ENCODE peak calls at places on chromosomes 7 and 10, in four cellular contexts. C is sciatic nerve; R is effector memory CD8-positive, alpha-beta T cell; B is heart left ventricle. J is an unnamed sample.

GRCh38 chr7:50393076-50393475 is 57.1 kb downstream of the FIGNL1 start:
- ATAC-seq in C (no peak), R (no peak), B (no peak), J (no peak)

GRCh38 chr7:36188923-36189322 is 35.9 kb downstream of the EEPD1 start:
- ATAC-seq in C (no peak), R (no peak), B (no peak), J (no peak)

GRCh38 chr10:132453470-132453861 is 56.5 kb downstream of the PWWP2B start:
- ATAC-seq in C (no peak), R (no peak), B (no peak), J (no peak)

GRCh38 chr10:154348-154747 is 19.1 kb downstream of the ZMYND11 start:
- ATAC-seq in C (no peak), R (no peak), B (no peak), J (no peak)

GRCh38 chr10:124072106-124072505 is 21.3 kb downstream of the CHST15 start:
- ATAC-seq in C (no peak), R (no peak), B (no peak), J (no peak)

GRCh38 chr7:35465791-35466336 is 212.0 kb upstream of the TBX20 start:
- ATAC-seq in C (no peak), R (no peak), B (peak; percentile 94), J (no peak)

GRCh38 chr10:45219416-45219815 is 96.0 kb downstream of the OR13A1 start:
- ATAC-seq in C (no peak), R (no peak), B (no peak), J (no peak)

GRCh38 chr10:109940117-109940516 is 16.8 kb upstream of the XPNPEP1 start:
- ATAC-seq in C (no peak), R (no peak), B (no peak), J (no peak)

GRCh38 chr7:155597753-155598140 is 46.7 kb upstream of the RBM33 start:
- ATAC-seq in C (no peak), R (no peak), B (no peak), J (no peak)

GRCh38 chr10:108639010-108639409 is 1284.3 kb downstream of the XPNPEP1 start:
- ATAC-seq in C (no peak), R (no peak), B (no peak), J (no peak)

GRCh38 chr7:16816820-16817219 is 12.0 kb upstream of the AGR2 start:
- ATAC-seq in C (peak; percentile 86), R (no peak), B (peak; percentile 80), J (peak; percentile 24)

GRCh38 chr10:80165173-80165572 is 32.6 kb downstream of the PLAC9 start:
- ATAC-seq in C (no peak), R (no peak), B (peak; percentile 36), J (peak; percentile 82)

GRCh38 chr7:156747718-156748117 is 107.1 kb downstream of the RNF32 start:
- ATAC-seq in C (no peak), R (no peak), B (no peak), J (no peak)

J was measured in esophagus mucosa.